ENCODE peak calls at places on chromosome 22, in eight cellular contexts. One of them, this sample, is unnamed.

GRCh38 chr22:46681010-46681409 is 57.0 kb downstream of the CERK start:
- DNase-seq in omental fat pad: no peak
- DNase-seq in RWPE1: no peak
- DNase-seq in mammary epithelial cell: no peak
- DNase-seq in fibroblast of lung: no peak
- DNase-seq in MM.1S: no peak
- DNase-seq in GM12865: peak
- DNase-seq in cardiac fibroblast: no peak
- DNase-seq in this sample: no peak

GRCh38 chr22:46538816-46539163 is 1.4 kb upstream of the CELSR1 start:
- DNase-seq in mammary epithelial cell: peak
- DNase-seq in omental fat pad: no peak
- DNase-seq in GM12865: no peak
- DNase-seq in RWPE1: no peak
- DNase-seq in MM.1S: no peak
- DNase-seq in fibroblast of lung: no peak
- DNase-seq in cardiac fibroblast: peak
- DNase-seq in this sample: peak

GRCh38 chr22:30212363-30212995 is 34.1 kb downstream of the LIF start:
- DNase-seq in omental fat pad: peak
- DNase-seq in cardiac fibroblast: peak
- DNase-seq in mammary epithelial cell: peak
- DNase-seq in fibroblast of lung: peak
- DNase-seq in RWPE1: peak
- DNase-seq in MM.1S: no peak
- DNase-seq in GM12865: no peak
- DNase-seq in this sample: peak

GRCh38 chr22:46862418-46863324 is 100.2 kb downstream of the TBC1D22A start:
- DNase-seq in GM12865: peak
- DNase-seq in RWPE1: no peak
- DNase-seq in MM.1S: no peak
- DNase-seq in mammary epithelial cell: no peak
- DNase-seq in cardiac fibroblast: no peak
- DNase-seq in omental fat pad: no peak
- DNase-seq in fibroblast of lung: no peak
- DNase-seq in this sample: no peak

GRCh38 chr22:38257650-38258246 is 15.1 kb downstream of the TMEM184B start:
- DNase-seq in cardiac fibroblast: peak
- DNase-seq in GM12865: no peak
- DNase-seq in RWPE1: no peak
- DNase-seq in fibroblast of lung: no peak
- DNase-seq in omental fat pad: no peak
- DNase-seq in mammary epithelial cell: no peak
- DNase-seq in MM.1S: no peak
- DNase-seq in this sample: no peak

GRCh38 chr22:34886812-34887211 is 179.1 kb upstream of the ISX start:
- DNase-seq in fibroblast of lung: no peak
- DNase-seq in MM.1S: no peak
- DNase-seq in cardiac fibroblast: no peak
- DNase-seq in RWPE1: no peak
- DNase-seq in GM12865: no peak
- DNase-seq in omental fat pad: no peak
- DNase-seq in mammary epithelial cell: peak
- DNase-seq in this sample: peak

GRCh38 chr22:42283288-42284229 is 13.1 kb upstream of the TCF20 start:
- DNase-seq in MM.1S: no peak
- DNase-seq in RWPE1: no peak
- DNase-seq in omental fat pad: no peak
- DNase-seq in cardiac fibroblast: no peak
- DNase-seq in fibroblast of lung: no peak
- DNase-seq in GM12865: no peak
- DNase-seq in mammary epithelial cell: no peak
- DNase-seq in this sample: no peak

GRCh38 chr22:45155050-45155840 is 8.5 kb upstream of the NUP50 start:
- DNase-seq in omental fat pad: no peak
- DNase-seq in mammary epithelial cell: no peak
- DNase-seq in MM.1S: no peak
- DNase-seq in GM12865: no peak
- DNase-seq in RWPE1: no peak
- DNase-seq in cardiac fibroblast: peak
- DNase-seq in fibroblast of lung: peak
- DNase-seq in this sample: peak

GRCh38 chr22:45692549-45692948 is 20.9 kb downstream of the ATXN10 start:
- DNase-seq in mammary epithelial cell: no peak
- DNase-seq in GM12865: no peak
- DNase-seq in cardiac fibroblast: peak
- DNase-seq in MM.1S: no peak
- DNase-seq in omental fat pad: no peak
- DNase-seq in RWPE1: no peak
- DNase-seq in fibroblast of lung: peak
- DNase-seq in this sample: peak

GRCh38 chr22:39596601-39597000 is 26.0 kb downstream of the CACNA1I start:
- DNase-seq in fibroblast of lung: no peak
- DNase-seq in cardiac fibroblast: no peak
- DNase-seq in MM.1S: no peak
- DNase-seq in omental fat pad: no peak
- DNase-seq in mammary epithelial cell: no peak
- DNase-seq in RWPE1: no peak
- DNase-seq in GM12865: no peak
- DNase-seq in this sample: no peak

GRCh38 chr22:46040471-46041465 is 63.8 kb upstream of the WNT7B start:
- DNase-seq in fibroblast of lung: no peak
- DNase-seq in cardiac fibroblast: no peak
- DNase-seq in MM.1S: no peak
- DNase-seq in omental fat pad: peak
- DNase-seq in RWPE1: no peak
- DNase-seq in mammary epithelial cell: no peak
- DNase-seq in GM12865: no peak
- DNase-seq in this sample: no peak

GRCh38 chr22:38477515-38477914 is 9.6 kb downstream of the KDELR3 start:
- DNase-seq in cardiac fibroblast: no peak
- DNase-seq in fibroblast of lung: no peak
- DNase-seq in MM.1S: no peak
- DNase-seq in RWPE1: no peak
- DNase-seq in omental fat pad: no peak
- DNase-seq in GM12865: no peak
- DNase-seq in mammary epithelial cell: peak
- DNase-seq in this sample: no peak

GRCh38 chr22:38754247-38755154 is 1.3 kb downstream of the SUN2 start:
- DNase-seq in omental fat pad: peak
- DNase-seq in cardiac fibroblast: peak
- DNase-seq in mammary epithelial cell: peak
- DNase-seq in RWPE1: peak
- DNase-seq in fibroblast of lung: peak
- DNase-seq in MM.1S: peak
- DNase-seq in GM12865: peak
- DNase-seq in this sample: peak

GRCh38 chr22:32623943-32624342 is 149.3 kb downstream of the FBXO7 start:
- DNase-seq in omental fat pad: no peak
- DNase-seq in GM12865: no peak
- DNase-seq in cardiac fibroblast: peak
- DNase-seq in RWPE1: no peak
- DNase-seq in MM.1S: no peak
- DNase-seq in mammary epithelial cell: no peak
- DNase-seq in fibroblast of lung: peak
- DNase-seq in this sample: peak

GRCh38 chr22:46815132-46815531 is 52.7 kb downstream of the TBC1D22A start:
- DNase-seq in MM.1S: no peak
- DNase-seq in GM12865: no peak
- DNase-seq in cardiac fibroblast: no peak
- DNase-seq in RWPE1: no peak
- DNase-seq in mammary epithelial cell: no peak
- DNase-seq in fibroblast of lung: no peak
- DNase-seq in omental fat pad: no peak
- DNase-seq in this sample: no peak

GRCh38 chr22:34108168-34108567 is 187.9 kb upstream of the LARGE1 start:
- DNase-seq in fibroblast of lung: no peak
- DNase-seq in omental fat pad: no peak
- DNase-seq in mammary epithelial cell: no peak
- DNase-seq in RWPE1: no peak
- DNase-seq in cardiac fibroblast: no peak
- DNase-seq in GM12865: no peak
- DNase-seq in MM.1S: no peak
- DNase-seq in this sample: no peak

GRCh38 chr22:33640900-33641299 is 279.4 kb downstream of the LARGE1 start:
- DNase-seq in MM.1S: no peak
- DNase-seq in cardiac fibroblast: no peak
- DNase-seq in GM12865: no peak
- DNase-seq in omental fat pad: no peak
- DNase-seq in mammary epithelial cell: no peak
- DNase-seq in RWPE1: no peak
- DNase-seq in fibroblast of lung: no peak
- DNase-seq in this sample: no peak

GRCh38 chr22:23065069-23065451 is 5.3 kb upstream of the GNAZ start:
- DNase-seq in RWPE1: no peak
- DNase-seq in MM.1S: no peak
- DNase-seq in cardiac fibroblast: no peak
- DNase-seq in GM12865: no peak
- DNase-seq in fibroblast of lung: no peak
- DNase-seq in omental fat pad: no peak
- DNase-seq in mammary epithelial cell: no peak
- DNase-seq in this sample: no peak

GRCh38 chr22:34885852-34886251 is 180.1 kb upstream of the ISX start:
- DNase-seq in omental fat pad: no peak
- DNase-seq in cardiac fibroblast: no peak
- DNase-seq in RWPE1: no peak
- DNase-seq in MM.1S: no peak
- DNase-seq in mammary epithelial cell: peak
- DNase-seq in fibroblast of lung: no peak
- DNase-seq in GM12865: no peak
- DNase-seq in this sample: peak

GRCh38 chr22:45224988-45225731 is 15.5 kb downstream of the KIAA0930 start:
- DNase-seq in cardiac fibroblast: no peak
- DNase-seq in MM.1S: no peak
- DNase-seq in RWPE1: no peak
- DNase-seq in mammary epithelial cell: no peak
- DNase-seq in omental fat pad: no peak
- DNase-seq in fibroblast of lung: no peak
- DNase-seq in GM12865: no peak
- DNase-seq in this sample: no peak

GRCh38 chr22:24706050-24706449 is 68.5 kb downstream of the PIWIL3 start:
- DNase-seq in RWPE1: no peak
- DNase-seq in omental fat pad: no peak
- DNase-seq in fibroblast of lung: no peak
- DNase-seq in MM.1S: no peak
- DNase-seq in cardiac fibroblast: no peak
- DNase-seq in mammary epithelial cell: no peak
- DNase-seq in GM12865: no peak
- DNase-seq in this sample: no peak
- TF ChIP-seq CTCF in RWPE1: no peak
- TF ChIP-seq CTCF in omental fat pad: no peak
- TF ChIP-seq CTCF in fibroblast of lung: peak
- TF ChIP-seq CTCF in MM.1S: no peak
- TF ChIP-seq CTCF in cardiac fibroblast: peak
- TF ChIP-seq CTCF in mammary epithelial cell: no peak
- TF ChIP-seq CTCF in GM12865: no peak
- TF ChIP-seq CTCF in this sample: no peak

GRCh38 chr22:31262369-31263133 is 29.7 kb downstream of the PIK3IP1 start:
- DNase-seq in MM.1S: no peak
- DNase-seq in RWPE1: no peak
- DNase-seq in cardiac fibroblast: no peak
- DNase-seq in omental fat pad: no peak
- DNase-seq in GM12865: no peak
- DNase-seq in fibroblast of lung: no peak
- DNase-seq in mammary epithelial cell: no peak
- DNase-seq in this sample: no peak
- TF ChIP-seq CTCF in MM.1S: no peak
- TF ChIP-seq CTCF in RWPE1: no peak
- TF ChIP-seq CTCF in cardiac fibroblast: no peak
- TF ChIP-seq CTCF in omental fat pad: no peak
- TF ChIP-seq CTCF in GM12865: no peak
- TF ChIP-seq CTCF in fibroblast of lung: no peak
- TF ChIP-seq CTCF in mammary epithelial cell: no peak
- TF ChIP-seq CTCF in this sample: no peak

DNA sequence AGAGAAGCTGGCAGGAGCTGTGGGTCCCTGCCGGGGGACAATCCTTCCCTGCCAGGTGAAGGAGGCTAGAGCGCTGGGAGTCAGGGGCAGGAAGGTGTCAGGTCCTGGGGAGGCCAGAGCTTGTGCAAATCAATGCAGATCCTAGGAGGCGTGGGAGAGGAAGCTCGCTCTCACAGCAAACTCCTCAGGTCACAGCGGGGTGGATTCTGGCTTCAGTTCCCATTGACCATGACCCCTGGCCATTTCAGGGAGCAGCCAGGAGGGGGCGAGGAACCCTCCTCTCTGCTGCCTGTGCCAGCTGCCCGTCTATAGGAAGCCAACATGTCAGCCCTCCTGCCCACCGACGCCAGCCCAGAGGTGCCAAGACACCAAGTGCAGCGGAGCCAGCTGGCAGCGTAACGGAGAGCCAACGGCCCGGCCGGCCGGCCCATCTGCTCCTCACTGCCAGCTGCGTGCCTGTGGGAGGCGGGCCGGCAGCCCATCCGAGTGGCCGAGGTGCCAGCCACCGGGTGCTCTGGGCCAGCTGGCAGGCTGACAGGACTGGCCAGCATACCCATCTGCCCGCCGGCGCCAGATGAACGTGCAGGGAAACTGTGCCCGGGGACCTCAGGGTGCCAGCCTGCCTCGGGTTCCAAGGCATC is 374.9 kb downstream of the MIAT start:
- DNase-seq in mammary epithelial cell: no peak
- DNase-seq in cardiac fibroblast: no peak
- DNase-seq in MM.1S: no peak
- DNase-seq in GM12865: no peak
- DNase-seq in omental fat pad: no peak
- DNase-seq in fibroblast of lung: no peak
- DNase-seq in RWPE1: no peak
- DNase-seq in this sample: no peak
- TF ChIP-seq CTCF in mammary epithelial cell: peak
- TF ChIP-seq CTCF in cardiac fibroblast: peak
- TF ChIP-seq CTCF in MM.1S: no peak
- TF ChIP-seq CTCF in GM12865: no peak
- TF ChIP-seq CTCF in omental fat pad: no peak
- TF ChIP-seq CTCF in fibroblast of lung: peak
- TF ChIP-seq CTCF in RWPE1: no peak
- TF ChIP-seq CTCF in this sample: peak

GRCh38 chr22:24107668-24108067 is 73.6 kb upstream of the SUSD2 start:
- DNase-seq in fibroblast of lung: peak
- DNase-seq in GM12865: no peak
- DNase-seq in MM.1S: no peak
- DNase-seq in omental fat pad: peak
- DNase-seq in cardiac fibroblast: peak
- DNase-seq in mammary epithelial cell: peak
- DNase-seq in RWPE1: peak
- DNase-seq in this sample: peak
- TF ChIP-seq CTCF in fibroblast of lung: peak
- TF ChIP-seq CTCF in GM12865: no peak
- TF ChIP-seq CTCF in MM.1S: no peak
- TF ChIP-seq CTCF in omental fat pad: no peak
- TF ChIP-seq CTCF in cardiac fibroblast: peak
- TF ChIP-seq CTCF in mammary epithelial cell: no peak
- TF ChIP-seq CTCF in RWPE1: no peak
- TF ChIP-seq CTCF in this sample: peak